ENCODE peak calls at places on chromosomes 12 and 14, in nine cellular contexts. Y, M, A, F, W, N, B, U and V are unnamed samples.

GRCh38 chr12:104643921-104644669 is 187.3 kb downstream of the CHST11 start:
- DNase-seq in Y (no peak), M (no peak), A (no peak), F (no peak), W (no peak), N (no peak), B (no peak), U (peak; percentile 16), V (no peak)

GRCh38 chr12:87332987-87333761 is 696.0 kb downstream of the C12orf50 start:
- DNase-seq in Y (no peak), M (no peak), A (no peak), F (peak; percentile 10), W (no peak), N (no peak), B (no peak), U (peak; percentile 27), V (no peak)

GRCh38 chr14:21104448-21105060 is 3.7 kb downstream of the TMEM253 start:
- DNase-seq in Y (peak; percentile 43), M (no peak), A (no peak), F (peak; percentile 77), W (peak; percentile 86), N (no peak), B (no peak), U (peak; percentile 85), V (peak; percentile 82)

GRCh38 chr12:98418357-98419075 is 96.9 kb upstream of the TMPO start:
- DNase-seq in Y (peak; percentile 81), M (peak; percentile 99), A (peak; percentile 94), F (peak; percentile 93), W (peak; percentile 94), N (peak; percentile 99), B (no peak), U (peak; percentile 96), V (peak; percentile 96)

GRCh38 chr12:54294152-54294913 is 6.5 kb downstream of the NFE2 start:
- DNase-seq in Y (no peak), M (no peak), A (no peak), F (no peak), W (peak; percentile 44), N (no peak), B (peak; percentile 89), U (peak; percentile 36), V (peak; percentile 49)

GRCh38 chr12:107760207-107760816 is 625 bp downstream of the PRDM4 start:
- DNase-seq in Y (no peak), M (no peak), A (no peak), F (peak; percentile 12), W (no peak), N (no peak), B (peak; percentile 19), U (no peak), V (no peak)

GRCh38 chr14:33406766-33407165 is 468.1 kb downstream of the NPAS3 start:
- DNase-seq in Y (no peak), M (no peak), A (no peak), F (no peak), W (no peak), N (no peak), B (no peak), U (no peak), V (no peak)

GRCh38 chr12:96230646-96231045 is 36.5 kb downstream of the ELK3 start:
- DNase-seq in Y (no peak), M (no peak), A (no peak), F (no peak), W (no peak), N (no peak), B (no peak), U (no peak), V (no peak)

GRCh38 chr12:42024495-42024830 is 120.2 kb downstream of the GXYLT1 start:
- DNase-seq in Y (no peak), M (no peak), A (no peak), F (no peak), W (no peak), N (no peak), B (no peak), U (no peak), V (no peak)

GRCh38 chr12:42027537-42027936 is 117.1 kb downstream of the GXYLT1 start:
- DNase-seq in Y (no peak), M (no peak), A (no peak), F (no peak), W (no peak), N (no peak), B (no peak), U (no peak), V (no peak)

GRCh38 chr12:42020226-42020625 is 124.4 kb downstream of the GXYLT1 start:
- DNase-seq in Y (no peak), M (no peak), A (no peak), F (no peak), W (no peak), N (no peak), B (no peak), U (no peak), V (no peak)

GRCh38 chr12:42023733-42024494 is 120.8 kb downstream of the GXYLT1 start:
- DNase-seq in Y (peak; percentile 25), M (no peak), A (peak; percentile 20), F (peak; percentile 64), W (peak; percentile 68), N (no peak), B (peak; percentile 56), U (peak; percentile 76), V (peak; percentile 69)
- TF ChIP-seq CTCF in Y (peak; percentile 98), M (peak; percentile 98), A (peak; percentile 97), F (peak; percentile 87), W (peak; percentile 96), N (peak; percentile 99), B (peak; percentile 94), U (peak; percentile 100), V (peak; percentile 97)

DNA sequence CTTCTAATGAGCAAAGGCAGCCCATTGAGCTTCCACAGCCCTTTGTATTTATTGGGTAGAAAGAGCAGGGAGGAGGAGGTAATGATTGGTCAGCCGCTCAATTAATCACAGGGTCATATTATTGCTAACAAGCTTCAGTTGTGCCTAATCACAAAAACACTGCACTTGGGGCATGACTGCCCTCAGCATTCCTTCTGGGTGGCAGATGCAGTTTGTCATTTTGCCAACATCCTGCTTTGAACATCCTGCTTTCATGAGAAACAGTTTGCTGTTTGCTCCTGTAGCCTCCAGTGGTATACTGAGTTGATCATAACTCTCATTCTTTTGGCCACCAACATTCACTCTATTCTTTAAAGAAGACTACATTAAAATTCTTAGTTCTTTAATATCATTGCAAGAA is 462.9 kb upstream of the MIS18BP1 start:
- DNase-seq in Y (peak; percentile 65), M (no peak), A (no peak), F (no peak), W (no peak), N (no peak), B (no peak), U (no peak), V (no peak)
- H3K4me3 ChIP-seq in Y (no peak overlapping the region), M (no peak overlapping the region), A (no peak overlapping the region), F (no peak overlapping the region), W (no peak overlapping the region), N (no peak overlapping the region), B (no peak overlapping the region), U (no peak overlapping the region), V (no peak overlapping the region)

GRCh38 chr12:65607271-65607880 is 216.9 kb upstream of the HMGA2 start:
- DNase-seq in Y (no peak), M (no peak), A (no peak), F (no peak), W (peak; percentile 46), N (no peak), B (no peak), U (no peak), V (no peak)

GRCh38 chr12:65612440-65612839 is 211.8 kb upstream of the HMGA2 start:
- DNase-seq in Y (no peak), M (no peak), A (no peak), F (no peak), W (peak; percentile 69), N (no peak), B (no peak), U (peak; percentile 76), V (no peak)

GRCh38 chr12:65608319-65608916 is 215.9 kb upstream of the HMGA2 start:
- DNase-seq in Y (no peak), M (no peak), A (no peak), F (peak; percentile 47), W (peak; percentile 43), N (no peak), B (no peak), U (no peak), V (no peak)

GRCh38 chr12:65611396-65611795 is 212.9 kb upstream of the HMGA2 start:
- DNase-seq in Y (no peak), M (no peak), A (no peak), F (no peak), W (no peak), N (no peak), B (no peak), U (no peak), V (no peak)

DNA sequence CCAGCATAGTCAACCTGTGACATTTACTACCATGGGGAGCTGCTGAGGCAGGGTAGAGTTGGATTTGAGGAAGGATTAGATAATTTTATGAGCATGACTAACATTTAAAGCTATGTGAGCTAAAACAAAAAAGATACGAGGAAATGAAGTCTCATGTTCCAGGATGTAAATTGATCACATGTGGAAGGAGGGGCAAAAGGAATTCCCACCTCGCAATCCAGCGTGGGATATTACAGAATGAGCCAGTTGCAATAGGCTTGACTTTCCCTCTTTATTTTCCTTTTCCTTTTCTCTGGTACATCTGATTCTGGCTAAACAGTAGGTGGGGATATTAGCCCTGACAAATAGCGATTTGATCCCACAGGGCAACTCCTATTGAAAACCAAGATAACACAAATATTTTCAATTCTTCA is 214.9 kb upstream of the HMGA2 start:
- DNase-seq in Y (no peak), M (peak; percentile 94), A (peak; percentile 97), F (peak; percentile 93), W (peak; percentile 97), N (peak; percentile 72), B (no peak), U (peak; percentile 80), V (peak; percentile 91)
- TF ChIP-seq CTCF in Y (peak; percentile 40), M (peak; percentile 27), A (peak; percentile 44), F (peak; percentile 33), W (peak; percentile 47), N (no peak), B (peak; percentile 29), U (peak; percentile 23), V (peak; percentile 24)

DNA sequence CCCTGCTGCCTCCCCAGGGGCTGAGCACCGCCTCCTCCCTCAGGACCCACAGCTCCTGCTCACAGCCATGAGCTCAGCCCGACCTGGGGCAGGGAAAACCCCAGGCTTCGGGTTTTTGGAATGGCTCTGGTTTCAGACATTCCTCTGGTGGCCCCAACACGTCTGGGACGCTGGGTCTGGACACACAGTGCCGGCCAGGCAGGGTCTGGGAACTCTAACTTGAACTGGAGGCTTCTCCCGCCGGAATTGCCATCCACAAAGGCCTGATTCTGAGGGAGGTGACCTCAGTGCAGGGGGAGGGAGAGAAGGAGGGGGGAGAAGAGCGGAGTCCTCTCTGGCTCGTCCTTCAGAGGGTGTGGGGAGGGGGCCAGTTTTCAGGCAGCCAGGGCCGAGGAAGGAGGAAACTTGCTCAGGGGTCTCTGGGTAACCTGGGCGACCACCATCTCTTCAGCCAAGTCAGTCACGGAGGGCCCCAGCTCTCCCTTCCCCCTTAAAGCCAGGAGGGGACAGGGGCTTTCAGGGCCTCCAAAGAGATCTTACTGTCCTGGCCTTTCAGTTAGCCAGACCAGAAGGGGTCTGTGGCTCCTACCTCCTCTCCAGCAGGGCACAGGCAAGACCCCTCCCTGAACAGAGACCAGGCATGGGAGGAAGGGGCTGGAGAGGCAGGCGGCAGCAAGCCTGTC is 19.4 kb downstream of the NCKAP5L start:
- DNase-seq in Y (no peak), M (no peak), A (no peak), F (peak; percentile 19), W (no peak), N (no peak), B (no peak), U (no peak), V (peak; percentile 43)
- H3K4me3 ChIP-seq in Y (no peak overlapping the region), M (no peak overlapping the region), A (no peak overlapping the region), F (no peak overlapping the region), W (no peak overlapping the region), N (no peak overlapping the region), B (no peak overlapping the region), U (no peak overlapping the region), V (no peak overlapping the region)